ENCODE peak calls at places on chromosomes 7 and 10, in six cellular contexts. F is naive thymus-derived CD4-positive, alpha-beta T cell; Q is tibial nerve; Z is lung; X is effector memory CD4-positive, alpha-beta T cell; B is neural progenitor cell. K is an unnamed sample.

GRCh38 chr7:106901870-106902441 is 36.9 kb downstream of the PIK3CG start:
- DNase-seq in F (no peak), Q (no peak), Z (no peak), X (no peak), B (no peak), K (no peak)

GRCh38 chr10:132163278-132163765 is 23.4 kb upstream of the DPYSL4 start:
- DNase-seq in F (peak; percentile 31), Q (no peak), Z (no peak), X (no peak), B (peak; percentile 87), K (no peak)

GRCh38 chr7:31852438-31852837 is 165.4 kb downstream of the PPP1R17 start:
- DNase-seq in F (no peak), Q (no peak), Z (no peak), X (no peak), B (no peak), K (no peak)

GRCh38 chr7:155950898-155951553 is 138.8 kb upstream of the SHH start:
- DNase-seq in F (no peak), Q (no peak), Z (peak; percentile 15), X (no peak), B (no peak), K (no peak)

GRCh38 chr10:22911889-22912762 is 15.7 kb upstream of the ARMC3 start:
- DNase-seq in F (no peak), Q (no peak), Z (no peak), X (no peak), B (no peak), K (no peak)

GRCh38 chr7:32154797-32155196 is 84.6 kb upstream of the PDE1C start:
- DNase-seq in F (no peak), Q (no peak), Z (no peak), X (no peak), B (no peak), K (peak; percentile 64)

GRCh38 chr10:80739328-80739727 is 201.6 kb downstream of the SH2D4B start:
- DNase-seq in F (no peak), Q (no peak), Z (no peak), X (no peak), B (no peak), K (peak; percentile 18)

GRCh38 chr10:80855348-80855971 is 317.8 kb downstream of the SH2D4B start:
- DNase-seq in F (no peak), Q (no peak), Z (no peak), X (no peak), B (peak; percentile 70), K (no peak)

GRCh38 chr10:93065675-93066543 is 5.3 kb downstream of the CYP26C1 start:
- DNase-seq in F (no peak), Q (no peak), Z (no peak), X (no peak), B (peak; percentile 79), K (peak; percentile 21)

GRCh38 chr7:5491251-5492044 is 67.8 kb upstream of the TNRC18 start:
- DNase-seq in F (no peak), Q (no peak), Z (no peak), X (no peak), B (no peak), K (no peak)

GRCh38 chr10:86876748-86877147 is 80.7 kb downstream of the MMRN2 start:
- DNase-seq in F (no peak), Q (no peak), Z (no peak), X (no peak), B (no peak), K (no peak)

GRCh38 chr7:4699897-4700296 is 17.8 kb downstream of the FOXK1 start:
- DNase-seq in F (no peak), Q (no peak), Z (no peak), X (no peak), B (no peak), K (no peak)

GRCh38 chr7:134874407-134874806 is 95.0 kb downstream of the CALD1 start:
- DNase-seq in F (no peak), Q (no peak), Z (no peak), X (no peak), B (no peak), K (no peak)

GRCh38 chr10:51700228-51700835 is 937 bp upstream of the CSTF2T start:
- DNase-seq in F (peak; percentile 15), Q (no peak), Z (peak; percentile 47), X (no peak), B (peak; percentile 19), K (no peak)

GRCh38 chr10:65614956-65615565 is 1310.8 kb upstream of the LRRTM3 start:
- DNase-seq in F (no peak), Q (no peak), Z (no peak), X (no peak), B (no peak), K (no peak)

GRCh38 chr10:104049497-104050250 is 36.0 kb downstream of the COL17A1 start:
- DNase-seq in F (no peak), Q (no peak), Z (no peak), X (no peak), B (no peak), K (no peak)

GRCh38 chr7:126605056-126605455 is 647.7 kb downstream of the GRM8 start:
- DNase-seq in F (no peak), Q (no peak), Z (no peak), X (no peak), B (no peak), K (no peak)

GRCh38 chr7:114819629-114820362 is 102.1 kb upstream of the MDFIC start:
- DNase-seq in F (no peak), Q (no peak), Z (no peak), X (no peak), B (no peak), K (no peak)

GRCh38 chr10:124864421-124865193 is 63.0 kb downstream of the ABRAXAS2 start:
- DNase-seq in F (no peak), Q (no peak), Z (peak; percentile 71), X (no peak), B (no peak), K (peak; percentile 75)

GRCh38 chr10:16904049-16904448 is 86.8 kb upstream of the RSU1 start:
- DNase-seq in F (no peak), Q (no peak), Z (no peak), X (no peak), B (no peak), K (no peak)

GRCh38 chr7:130896898-130897514 is 163.0 kb upstream of the KLF14 start:
- DNase-seq in F (peak; percentile 76), Q (no peak), Z (peak; percentile 68), X (peak; percentile 68), B (peak; percentile 85), K (no peak)

GRCh38 chr7:101164071-101164840 is 1.1 kb downstream of the VGF start:
- DNase-seq in F (no peak), Q (no peak), Z (no peak), X (no peak), B (peak; percentile 89), K (no peak)

GRCh38 chr10:69831231-69831855 is 29.6 kb downstream of the COL13A1 start:
- DNase-seq in F (no peak), Q (no peak), Z (no peak), X (no peak), B (no peak), K (no peak)

GRCh38 chr10:7480742-7481381 is 70.0 kb upstream of the SFMBT2 start:
- DNase-seq in F (peak; percentile 28), Q (no peak), Z (no peak), X (no peak), B (no peak), K (peak; percentile 36)
- H3K27ac ChIP-seq in F (peak overlapping the region; percentile 4), Q (peak overlapping the region; percentile 23), Z (no peak overlapping the region), X (no peak overlapping the region), B (no peak overlapping the region), K (no peak overlapping the region)

DNA sequence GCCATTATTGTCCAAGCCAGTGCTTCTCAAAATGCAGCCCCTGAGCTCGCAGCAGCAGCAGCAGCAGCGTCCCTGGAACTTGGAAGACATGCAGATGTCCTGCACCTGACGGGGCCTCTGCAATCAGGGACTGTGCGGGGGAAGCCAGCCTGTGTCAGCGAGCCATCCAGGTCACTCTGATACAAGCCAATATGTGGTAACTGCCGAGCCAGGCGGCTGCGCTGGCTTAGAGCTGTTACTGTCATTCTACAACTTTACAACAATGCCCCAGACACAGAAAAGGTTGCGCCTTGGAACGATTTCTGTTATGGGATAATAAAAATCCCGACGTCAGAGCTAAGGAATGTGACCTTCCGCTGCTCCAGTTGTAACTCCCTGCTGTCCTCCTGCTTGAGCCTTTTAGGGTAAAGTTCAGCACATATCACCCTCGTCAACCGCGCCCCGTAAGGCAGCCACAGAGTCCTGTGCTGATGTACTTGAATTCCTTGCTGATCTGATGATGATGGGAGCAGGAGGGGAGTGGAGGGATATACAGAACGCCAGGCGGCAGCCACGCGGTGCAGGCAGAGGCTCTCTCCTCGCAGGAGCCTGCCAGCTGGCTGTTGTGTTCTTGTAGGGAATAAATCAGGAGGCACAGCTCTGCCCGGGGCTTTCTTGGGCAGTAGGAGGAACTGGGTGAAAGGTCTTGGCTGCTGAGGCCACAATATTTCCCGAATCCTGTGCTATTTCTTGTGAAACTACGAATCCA is 20.0 kb upstream of the CRYGN start:
- DNase-seq in F (no peak), Q (peak; percentile 75), Z (peak; percentile 59), X (no peak), B (peak; percentile 57), K (peak; percentile 97)
- H3K4me3 ChIP-seq in F (no peak overlapping the region), Q (peak overlapping the region; percentile 22), Z (no peak overlapping the region), X (no peak overlapping the region), B (no peak overlapping the region), K (peak overlapping the region; percentile 13)

DNA sequence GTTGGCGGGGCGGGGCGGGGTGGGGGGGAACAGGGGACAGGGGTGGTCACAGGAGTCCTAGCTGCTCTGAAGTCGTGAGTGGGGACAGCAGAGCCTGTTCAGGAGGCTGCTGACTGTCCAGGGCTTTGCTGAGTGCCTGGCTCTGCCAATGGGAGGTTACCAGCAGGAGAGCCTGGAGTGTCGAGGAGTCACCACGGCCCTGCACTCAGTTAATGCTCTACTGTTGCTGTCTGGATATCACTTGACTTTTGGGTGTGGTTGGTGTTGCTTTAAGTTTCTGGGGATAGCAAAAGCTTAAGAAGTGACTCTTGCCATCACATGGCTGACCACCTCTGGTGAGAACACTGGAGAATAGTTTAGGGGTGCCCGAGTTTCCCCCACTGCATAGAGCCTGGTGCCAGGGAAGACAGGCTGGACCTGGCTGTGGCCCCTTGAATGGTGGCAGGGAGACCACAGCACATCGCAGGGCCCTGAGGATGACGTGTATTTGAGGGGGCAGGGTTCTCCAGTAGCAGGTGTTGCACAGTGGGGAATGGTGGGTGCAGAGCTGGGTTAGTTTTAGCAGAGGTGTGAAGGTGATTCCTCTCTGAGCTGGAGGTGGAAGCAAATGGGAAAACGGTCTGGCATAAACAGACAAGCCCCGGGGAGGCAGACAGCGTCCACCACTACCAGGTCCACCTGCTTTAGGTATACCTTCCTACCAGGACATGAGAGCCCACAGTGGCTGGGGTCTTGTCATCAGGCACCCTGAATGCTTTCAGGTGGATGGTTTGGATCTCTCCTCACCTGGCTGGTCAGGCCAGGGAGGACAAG is 54.2 kb upstream of the CAMK2B start:
- DNase-seq in F (no peak), Q (no peak), Z (peak; percentile 21), X (no peak), B (no peak), K (no peak)
- H3K27ac ChIP-seq in F (no peak overlapping the region), Q (no peak overlapping the region), Z (no peak overlapping the region), X (no peak overlapping the region), B (no peak overlapping the region), K (no peak overlapping the region)

GRCh38 chr10:3766046-3766761 is 18.8 kb downstream of the KLF6 start:
- DNase-seq in F (no peak), Q (no peak), Z (no peak), X (no peak), B (no peak), K (no peak)

GRCh38 chr10:3764626-3765375 is 20.2 kb downstream of the KLF6 start:
- DNase-seq in F (peak; percentile 44), Q (no peak), Z (no peak), X (peak; percentile 25), B (no peak), K (no peak)

GRCh38 chr10:3763852-3764625 is 21.0 kb downstream of the KLF6 start:
- DNase-seq in F (no peak), Q (no peak), Z (no peak), X (no peak), B (no peak), K (no peak)

GRCh38 chr10:3763035-3763456 is 22.0 kb downstream of the KLF6 start:
- DNase-seq in F (no peak), Q (no peak), Z (no peak), X (no peak), B (no peak), K (peak; percentile 48)

GRCh38 chr10:3765376-3765667 is 19.7 kb downstream of the KLF6 start:
- DNase-seq in F (no peak), Q (no peak), Z (no peak), X (no peak), B (no peak), K (no peak)
- H3K4me3 ChIP-seq in F (peak overlapping the region; percentile 40), Q (no peak overlapping the region), Z (no peak overlapping the region), X (peak overlapping the region; percentile 8), B (no peak overlapping the region), K (no peak overlapping the region)

K was measured in right atrium auricular region.